ENCODE peak calls at places on chromosomes 2 and 18, in four cellular contexts. One of them, this sample, is unnamed.

GRCh38 chr2:73426161-73426560 is 40.5 kb downstream of the ALMS1 start:
- DNase-seq in MV-4-11: no peak
- DNase-seq in T-helper 9 cell: no peak
- DNase-seq in effector CD4-positive, alpha-beta T cell: no peak
- DNase-seq in this sample: no peak

GRCh38 chr2:238379096-238379810 is 47.5 kb upstream of the ASB1 start:
- DNase-seq in MV-4-11: peak; percentile 86
- DNase-seq in T-helper 9 cell: no peak
- DNase-seq in effector CD4-positive, alpha-beta T cell: no peak
- DNase-seq in this sample: no peak

GRCh38 chr2:174561283-174562275 is 36.0 kb downstream of the WIPF1 start:
- DNase-seq in MV-4-11: no peak
- DNase-seq in T-helper 9 cell: no peak
- DNase-seq in effector CD4-positive, alpha-beta T cell: no peak
- DNase-seq in this sample: peak; percentile 44

GRCh38 chr2:23614701-23615100 is 229.7 kb downstream of the KLHL29 start:
- DNase-seq in MV-4-11: no peak
- DNase-seq in T-helper 9 cell: no peak
- DNase-seq in effector CD4-positive, alpha-beta T cell: no peak
- DNase-seq in this sample: peak; percentile 18

GRCh38 chr2:53096346-53096745 is 671.3 kb upstream of the CHAC2 start:
- DNase-seq in MV-4-11: no peak
- DNase-seq in T-helper 9 cell: no peak
- DNase-seq in effector CD4-positive, alpha-beta T cell: no peak
- DNase-seq in this sample: no peak

GRCh38 chr2:202599105-202599504 is 35.7 kb upstream of the FAM117B start:
- DNase-seq in MV-4-11: no peak
- DNase-seq in T-helper 9 cell: no peak
- DNase-seq in effector CD4-positive, alpha-beta T cell: no peak
- DNase-seq in this sample: no peak

GRCh38 chr2:237060518-237061312 is 25.0 kb upstream of the COPS8 start:
- DNase-seq in MV-4-11: peak; percentile 18
- DNase-seq in T-helper 9 cell: no peak
- DNase-seq in effector CD4-positive, alpha-beta T cell: peak; percentile 10
- DNase-seq in this sample: peak; percentile 82

GRCh38 chr2:99867690-99868089 is 274.7 kb downstream of the AFF3 start:
- DNase-seq in MV-4-11: peak; percentile 22
- DNase-seq in T-helper 9 cell: no peak
- DNase-seq in effector CD4-positive, alpha-beta T cell: no peak
- DNase-seq in this sample: no peak

GRCh38 chr18:75858754-75859153 is 431.3 kb upstream of the SMIM21 start:
- DNase-seq in MV-4-11: no peak
- DNase-seq in T-helper 9 cell: no peak
- DNase-seq in effector CD4-positive, alpha-beta T cell: no peak
- DNase-seq in this sample: no peak

GRCh38 chr2:171541202-171541884 is 19.1 kb downstream of the CYBRD1 start:
- DNase-seq in MV-4-11: peak; percentile 18
- DNase-seq in T-helper 9 cell: no peak
- DNase-seq in effector CD4-positive, alpha-beta T cell: no peak
- DNase-seq in this sample: no peak

GRCh38 chr2:168244318-168244717 is 3.1 kb downstream of the STK39 start:
- DNase-seq in MV-4-11: peak; percentile 35
- DNase-seq in T-helper 9 cell: no peak
- DNase-seq in effector CD4-positive, alpha-beta T cell: peak; percentile 17
- DNase-seq in this sample: no peak

GRCh38 chr2:226124548-226125011 is 675.0 kb downstream of the IRS1 start:
- DNase-seq in MV-4-11: no peak
- DNase-seq in T-helper 9 cell: no peak
- DNase-seq in effector CD4-positive, alpha-beta T cell: no peak
- DNase-seq in this sample: peak; percentile 33

GRCh38 chr2:128534688-128535392 is 216.2 kb upstream of the HS6ST1 start:
- DNase-seq in MV-4-11: no peak
- DNase-seq in T-helper 9 cell: no peak
- DNase-seq in effector CD4-positive, alpha-beta T cell: no peak
- DNase-seq in this sample: no peak

GRCh38 chr2:170950221-170950737 is 21.2 kb downstream of the GORASP2 start:
- DNase-seq in MV-4-11: peak; percentile 71
- DNase-seq in T-helper 9 cell: no peak
- DNase-seq in effector CD4-positive, alpha-beta T cell: no peak
- DNase-seq in this sample: no peak

GRCh38 chr2:150677561-150677960 is 190.1 kb upstream of the RND3 start:
- DNase-seq in MV-4-11: no peak
- DNase-seq in T-helper 9 cell: no peak
- DNase-seq in effector CD4-positive, alpha-beta T cell: no peak
- DNase-seq in this sample: no peak

GRCh38 chr2:113797237-113797636 is 40.8 kb upstream of the SLC35F5 start:
- DNase-seq in MV-4-11: no peak
- DNase-seq in T-helper 9 cell: no peak
- DNase-seq in effector CD4-positive, alpha-beta T cell: no peak
- DNase-seq in this sample: no peak

GRCh38 chr2:57516740-57517340 is 529.8 kb upstream of the VRK2 start:
- DNase-seq in MV-4-11: peak; percentile 39
- DNase-seq in T-helper 9 cell: no peak
- DNase-seq in effector CD4-positive, alpha-beta T cell: no peak
- DNase-seq in this sample: peak; percentile 38

GRCh38 chr2:86218124-86218523 is 18.9 kb downstream of the MRPL35 start:
- DNase-seq in MV-4-11: no peak
- DNase-seq in T-helper 9 cell: no peak
- DNase-seq in effector CD4-positive, alpha-beta T cell: no peak
- DNase-seq in this sample: no peak

GRCh38 chr2:189412330-189412953 is 28.8 kb upstream of the WDR75 start:
- DNase-seq in MV-4-11: peak; percentile 28
- DNase-seq in T-helper 9 cell: peak; percentile 31
- DNase-seq in effector CD4-positive, alpha-beta T cell: peak; percentile 27
- DNase-seq in this sample: peak; percentile 29

GRCh38 chr18:4286256-4286655 is 168.9 kb downstream of the DLGAP1 start:
- DNase-seq in MV-4-11: no peak
- DNase-seq in T-helper 9 cell: no peak
- DNase-seq in effector CD4-positive, alpha-beta T cell: no peak
- DNase-seq in this sample: no peak

GRCh38 chr2:48795065-48795464 is 39.5 kb upstream of the LHCGR start:
- DNase-seq in MV-4-11: no peak
- DNase-seq in T-helper 9 cell: no peak
- DNase-seq in effector CD4-positive, alpha-beta T cell: no peak
- DNase-seq in this sample: no peak

GRCh38 chr2:160126756-160127155 is 64.3 kb upstream of the PLA2R1 start:
- DNase-seq in MV-4-11: no peak
- DNase-seq in T-helper 9 cell: no peak
- DNase-seq in effector CD4-positive, alpha-beta T cell: no peak
- DNase-seq in this sample: no peak

GRCh38 chr2:240997141-240997855 is 1.1 kb upstream of the SNED1 start:
- DNase-seq in MV-4-11: no peak
- DNase-seq in T-helper 9 cell: no peak
- DNase-seq in effector CD4-positive, alpha-beta T cell: no peak
- DNase-seq in this sample: no peak

GRCh38 chr2:174078275-174078674 is 113.1 kb upstream of the SP3 start:
- DNase-seq in MV-4-11: no peak
- DNase-seq in T-helper 9 cell: no peak
- DNase-seq in effector CD4-positive, alpha-beta T cell: no peak
- DNase-seq in this sample: no peak

GRCh38 chr2:55232863-55233657 is 572 bp downstream of the RPS27A start:
- DNase-seq in MV-4-11: no peak
- DNase-seq in T-helper 9 cell: peak; percentile 59
- DNase-seq in effector CD4-positive, alpha-beta T cell: peak; percentile 47
- DNase-seq in this sample: peak; percentile 34

GRCh38 chr2:32095671-32096070 is 32.3 kb downstream of the SPAST start:
- DNase-seq in MV-4-11: no peak
- DNase-seq in T-helper 9 cell: no peak
- DNase-seq in effector CD4-positive, alpha-beta T cell: no peak
- DNase-seq in this sample: no peak

GRCh38 chr2:38524580-38524979 is 78.1 kb downstream of the HNRNPLL start:
- DNase-seq in MV-4-11: no peak
- DNase-seq in T-helper 9 cell: no peak
- DNase-seq in effector CD4-positive, alpha-beta T cell: no peak
- DNase-seq in this sample: no peak